ENCODE peak calls at places on chromosome 5, in ten cellular contexts. One of them, this sample, is unnamed.

GRCh38 chr5:138177936-138178515 is 404 bp downstream of the BRD8 start:
- DNase-seq in Calu3: peak; percentile 43
- DNase-seq in GM10248: peak; percentile 58
- DNase-seq in lower leg skin: no peak
- DNase-seq in H9: no peak
- DNase-seq in WTC11: no peak
- DNase-seq in prostate gland: peak; percentile 33
- DNase-seq in GM12865: peak; percentile 33
- DNase-seq in astrocyte: no peak
- DNase-seq in cardiac muscle cell: peak; percentile 27
- DNase-seq in this sample: no peak

GRCh38 chr5:140694276-140694675 is 3.0 kb downstream of the HARS2 start:
- DNase-seq in H9: no peak
- DNase-seq in WTC11: no peak
- DNase-seq in GM12865: no peak
- DNase-seq in Calu3: no peak
- DNase-seq in lower leg skin: no peak
- DNase-seq in prostate gland: no peak
- DNase-seq in astrocyte: no peak
- DNase-seq in cardiac muscle cell: peak; percentile 41
- DNase-seq in GM10248: no peak
- DNase-seq in this sample: no peak

GRCh38 chr5:103207653-103208052 is 50.9 kb upstream of the MACIR start:
- DNase-seq in Calu3: no peak
- DNase-seq in H9: no peak
- DNase-seq in lower leg skin: no peak
- DNase-seq in cardiac muscle cell: peak; percentile 52
- DNase-seq in astrocyte: peak; percentile 20
- DNase-seq in GM10248: no peak
- DNase-seq in prostate gland: no peak
- DNase-seq in GM12865: no peak
- DNase-seq in WTC11: no peak
- DNase-seq in this sample: no peak

GRCh38 chr5:103466494-103466893 is 96.1 kb downstream of the NUDT12 start:
- DNase-seq in lower leg skin: no peak
- DNase-seq in GM12865: no peak
- DNase-seq in H9: no peak
- DNase-seq in prostate gland: no peak
- DNase-seq in GM10248: no peak
- DNase-seq in cardiac muscle cell: peak; percentile 84
- DNase-seq in WTC11: no peak
- DNase-seq in Calu3: no peak
- DNase-seq in astrocyte: peak; percentile 45
- DNase-seq in this sample: no peak

GRCh38 chr5:133391349-133392136 is 220.8 kb downstream of the FSTL4 start:
- DNase-seq in cardiac muscle cell: no peak
- DNase-seq in GM10248: no peak
- DNase-seq in GM12865: no peak
- DNase-seq in astrocyte: no peak
- DNase-seq in Calu3: no peak
- DNase-seq in WTC11: no peak
- DNase-seq in H9: peak; percentile 5
- DNase-seq in prostate gland: no peak
- DNase-seq in lower leg skin: peak; percentile 37
- DNase-seq in this sample: no peak

GRCh38 chr5:13408616-13409015 is 535.9 kb downstream of the DNAH5 start:
- DNase-seq in cardiac muscle cell: no peak
- DNase-seq in GM12865: no peak
- DNase-seq in Calu3: no peak
- DNase-seq in WTC11: no peak
- DNase-seq in astrocyte: peak; percentile 58
- DNase-seq in prostate gland: no peak
- DNase-seq in lower leg skin: no peak
- DNase-seq in H9: no peak
- DNase-seq in GM10248: no peak
- DNase-seq in this sample: no peak

GRCh38 chr5:33890633-33891032 is 1.2 kb downstream of the ADAMTS12 start:
- DNase-seq in lower leg skin: no peak
- DNase-seq in GM10248: no peak
- DNase-seq in prostate gland: no peak
- DNase-seq in GM12865: peak; percentile 46
- DNase-seq in cardiac muscle cell: peak; percentile 38
- DNase-seq in WTC11: peak; percentile 15
- DNase-seq in Calu3: no peak
- DNase-seq in H9: peak; percentile 44
- DNase-seq in astrocyte: peak; percentile 33
- DNase-seq in this sample: no peak

GRCh38 chr5:137563301-137563645 is 64.1 kb upstream of the SPOCK1 start:
- DNase-seq in GM12865: no peak
- DNase-seq in Calu3: no peak
- DNase-seq in astrocyte: no peak
- DNase-seq in WTC11: no peak
- DNase-seq in H9: no peak
- DNase-seq in cardiac muscle cell: no peak
- DNase-seq in GM10248: no peak
- DNase-seq in lower leg skin: no peak
- DNase-seq in prostate gland: no peak
- DNase-seq in this sample: no peak

GRCh38 chr5:168946363-168946762 is 354.6 kb downstream of the SLIT3 start:
- DNase-seq in H9: peak; percentile 71
- DNase-seq in lower leg skin: no peak
- DNase-seq in GM12865: no peak
- DNase-seq in prostate gland: no peak
- DNase-seq in astrocyte: no peak
- DNase-seq in cardiac muscle cell: peak; percentile 13
- DNase-seq in GM10248: no peak
- DNase-seq in Calu3: no peak
- DNase-seq in WTC11: peak; percentile 65
- DNase-seq in this sample: peak; percentile 44

GRCh38 chr5:97501965-97502305 is 318.9 kb upstream of the RIOK2 start:
- DNase-seq in WTC11: no peak
- DNase-seq in astrocyte: peak; percentile 47
- DNase-seq in Calu3: no peak
- DNase-seq in cardiac muscle cell: peak; percentile 1
- DNase-seq in H9: no peak
- DNase-seq in GM10248: no peak
- DNase-seq in GM12865: no peak
- DNase-seq in lower leg skin: no peak
- DNase-seq in prostate gland: no peak
- DNase-seq in this sample: no peak

GRCh38 chr5:135222771-135223170 is 176.3 kb downstream of the MACROH2A1 start:
- DNase-seq in astrocyte: no peak
- DNase-seq in GM12865: no peak
- DNase-seq in H9: no peak
- DNase-seq in cardiac muscle cell: no peak
- DNase-seq in WTC11: no peak
- DNase-seq in GM10248: no peak
- DNase-seq in lower leg skin: peak; percentile 46
- DNase-seq in Calu3: no peak
- DNase-seq in prostate gland: no peak
- DNase-seq in this sample: no peak

GRCh38 chr5:108876451-108876850 is 128.8 kb downstream of the FER start:
- DNase-seq in cardiac muscle cell: no peak
- DNase-seq in prostate gland: no peak
- DNase-seq in GM12865: no peak
- DNase-seq in Calu3: no peak
- DNase-seq in WTC11: no peak
- DNase-seq in lower leg skin: no peak
- DNase-seq in GM10248: no peak
- DNase-seq in astrocyte: no peak
- DNase-seq in H9: no peak
- DNase-seq in this sample: no peak

GRCh38 chr5:141362719-141363118 is 1.2 kb upstream of the PCDHGA5 start:
- DNase-seq in astrocyte: no peak
- DNase-seq in GM10248: no peak
- DNase-seq in cardiac muscle cell: no peak
- DNase-seq in prostate gland: no peak
- DNase-seq in WTC11: no peak
- DNase-seq in lower leg skin: no peak
- DNase-seq in H9: no peak
- DNase-seq in GM12865: no peak
- DNase-seq in Calu3: no peak
- DNase-seq in this sample: no peak

GRCh38 chr5:36944607-36945225 is 68.1 kb downstream of the NIPBL start:
- DNase-seq in H9: no peak
- DNase-seq in GM12865: peak; percentile 75
- DNase-seq in Calu3: no peak
- DNase-seq in lower leg skin: no peak
- DNase-seq in WTC11: no peak
- DNase-seq in cardiac muscle cell: peak; percentile 82
- DNase-seq in prostate gland: no peak
- DNase-seq in GM10248: peak; percentile 19
- DNase-seq in astrocyte: peak; percentile 49
- DNase-seq in this sample: no peak

GRCh38 chr5:547086-547924 is 23.1 kb upstream of the SLC9A3 start:
- DNase-seq in cardiac muscle cell: no peak
- DNase-seq in GM12865: no peak
- DNase-seq in WTC11: peak; percentile 8
- DNase-seq in GM10248: no peak
- DNase-seq in lower leg skin: no peak
- DNase-seq in H9: no peak
- DNase-seq in prostate gland: no peak
- DNase-seq in astrocyte: no peak
- DNase-seq in Calu3: no peak
- DNase-seq in this sample: no peak

GRCh38 chr5:61349935-61350334 is 17.9 kb downstream of the ZSWIM6 start:
- DNase-seq in WTC11: no peak
- DNase-seq in cardiac muscle cell: no peak
- DNase-seq in Calu3: no peak
- DNase-seq in prostate gland: no peak
- DNase-seq in H9: no peak
- DNase-seq in GM12865: no peak
- DNase-seq in lower leg skin: no peak
- DNase-seq in astrocyte: no peak
- DNase-seq in GM10248: no peak
- DNase-seq in this sample: no peak

GRCh38 chr5:61346511-61346910 is 14.5 kb downstream of the ZSWIM6 start:
- DNase-seq in cardiac muscle cell: no peak
- DNase-seq in lower leg skin: no peak
- DNase-seq in H9: no peak
- DNase-seq in GM12865: no peak
- DNase-seq in Calu3: no peak
- DNase-seq in astrocyte: no peak
- DNase-seq in WTC11: no peak
- DNase-seq in prostate gland: no peak
- DNase-seq in GM10248: no peak
- DNase-seq in this sample: no peak

GRCh38 chr5:61348437-61348836 is 16.4 kb downstream of the ZSWIM6 start:
- DNase-seq in H9: no peak
- DNase-seq in lower leg skin: no peak
- DNase-seq in cardiac muscle cell: no peak
- DNase-seq in prostate gland: no peak
- DNase-seq in WTC11: no peak
- DNase-seq in Calu3: no peak
- DNase-seq in GM10248: no peak
- DNase-seq in astrocyte: no peak
- DNase-seq in GM12865: no peak
- DNase-seq in this sample: no peak

GRCh38 chr5:61344187-61344944 is 12.3 kb downstream of the ZSWIM6 start:
- DNase-seq in WTC11: no peak
- DNase-seq in GM10248: no peak
- DNase-seq in Calu3: no peak
- DNase-seq in prostate gland: no peak
- DNase-seq in GM12865: no peak
- DNase-seq in H9: no peak
- DNase-seq in cardiac muscle cell: peak; percentile 55
- DNase-seq in astrocyte: no peak
- DNase-seq in lower leg skin: no peak
- DNase-seq in this sample: no peak

GRCh38 chr5:61347088-61347487 is 15.0 kb downstream of the ZSWIM6 start:
- DNase-seq in Calu3: no peak
- DNase-seq in H9: no peak
- DNase-seq in GM10248: no peak
- DNase-seq in GM12865: no peak
- DNase-seq in WTC11: no peak
- DNase-seq in cardiac muscle cell: no peak
- DNase-seq in prostate gland: no peak
- DNase-seq in lower leg skin: no peak
- DNase-seq in astrocyte: no peak
- DNase-seq in this sample: no peak
- TF ChIP-seq CTCF in Calu3: no peak
- TF ChIP-seq CTCF in H9: no peak
- TF ChIP-seq CTCF in GM10248: no peak
- TF ChIP-seq CTCF in GM12865: no peak
- TF ChIP-seq CTCF in WTC11: no peak
- TF ChIP-seq CTCF in cardiac muscle cell: no peak
- TF ChIP-seq CTCF in prostate gland: no peak
- TF ChIP-seq CTCF in lower leg skin: no peak
- TF ChIP-seq CTCF in astrocyte: no peak
- TF ChIP-seq CTCF in this sample: no peak

DNA sequence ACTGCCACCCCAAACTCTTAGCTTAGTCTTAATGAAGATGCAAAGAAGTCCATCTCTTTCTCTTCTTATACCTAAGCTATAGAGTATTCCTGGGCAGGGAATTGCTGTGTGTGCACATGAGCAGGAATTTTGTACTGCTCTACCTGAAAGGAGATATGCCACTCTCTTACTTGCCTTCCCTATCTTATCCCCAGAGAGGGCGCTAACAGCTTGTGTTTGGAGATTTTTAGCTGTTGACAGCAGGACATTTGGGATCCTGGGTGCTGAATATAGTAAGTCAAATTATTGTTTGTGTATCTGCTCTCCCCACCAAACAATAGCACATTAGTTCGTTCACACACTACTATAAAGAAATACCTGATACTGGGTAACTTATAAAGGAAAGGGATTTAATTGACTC is 159.5 kb downstream of the GABRG2 start:
- DNase-seq in lower leg skin: no peak
- DNase-seq in WTC11: peak; percentile 12
- DNase-seq in prostate gland: no peak
- DNase-seq in cardiac muscle cell: no peak
- DNase-seq in astrocyte: no peak
- DNase-seq in H9: peak; percentile 36
- DNase-seq in GM12865: no peak
- DNase-seq in GM10248: no peak
- DNase-seq in Calu3: no peak
- DNase-seq in this sample: no peak
- TF ChIP-seq CTCF in lower leg skin: no peak
- TF ChIP-seq CTCF in WTC11: peak; percentile 48
- TF ChIP-seq CTCF in prostate gland: no peak
- TF ChIP-seq CTCF in cardiac muscle cell: no peak
- TF ChIP-seq CTCF in astrocyte: no peak
- TF ChIP-seq CTCF in H9: peak; percentile 83
- TF ChIP-seq CTCF in GM12865: no peak
- TF ChIP-seq CTCF in GM10248: no peak
- TF ChIP-seq CTCF in Calu3: no peak
- TF ChIP-seq CTCF in this sample: no peak

GRCh38 chr5:58064799-58065198 is 395.1 kb downstream of the PLK2 start:
- DNase-seq in prostate gland: no peak
- DNase-seq in lower leg skin: no peak
- DNase-seq in Calu3: no peak
- DNase-seq in GM10248: no peak
- DNase-seq in GM12865: no peak
- DNase-seq in H9: no peak
- DNase-seq in cardiac muscle cell: no peak
- DNase-seq in astrocyte: peak; percentile 67
- DNase-seq in WTC11: no peak
- DNase-seq in this sample: no peak
- TF ChIP-seq CTCF in prostate gland: no peak
- TF ChIP-seq CTCF in lower leg skin: no peak
- TF ChIP-seq CTCF in Calu3: no peak
- TF ChIP-seq CTCF in GM10248: no peak
- TF ChIP-seq CTCF in GM12865: no peak
- TF ChIP-seq CTCF in H9: no peak
- TF ChIP-seq CTCF in cardiac muscle cell: no peak
- TF ChIP-seq CTCF in astrocyte: no peak
- TF ChIP-seq CTCF in WTC11: no peak
- TF ChIP-seq CTCF in this sample: no peak

GRCh38 chr5:167320019-167320418 is 971.4 kb upstream of the WWC1 start:
- DNase-seq in GM10248: no peak
- DNase-seq in astrocyte: no peak
- DNase-seq in H9: no peak
- DNase-seq in lower leg skin: no peak
- DNase-seq in WTC11: no peak
- DNase-seq in prostate gland: no peak
- DNase-seq in cardiac muscle cell: no peak
- DNase-seq in Calu3: no peak
- DNase-seq in GM12865: no peak
- DNase-seq in this sample: no peak
- TF ChIP-seq CTCF in GM10248: no peak
- TF ChIP-seq CTCF in astrocyte: no peak
- TF ChIP-seq CTCF in H9: no peak
- TF ChIP-seq CTCF in lower leg skin: no peak
- TF ChIP-seq CTCF in WTC11: no peak
- TF ChIP-seq CTCF in prostate gland: no peak
- TF ChIP-seq CTCF in cardiac muscle cell: no peak
- TF ChIP-seq CTCF in Calu3: no peak
- TF ChIP-seq CTCF in GM12865: no peak
- TF ChIP-seq CTCF in this sample: no peak

This sample was measured in ascending aorta.